ENCODE peak calls at places on chromosomes 7 and 10, in five cellular contexts. R is CD8-positive, alpha-beta T cell; Q is thoracic aorta; K is MM.1S; P is transverse colon. C is an unnamed sample.

GRCh38 chr7:48295572-48295971 is 124.3 kb downstream of the ABCA13 start:
- DNase-seq in R (no peak), Q (no peak), K (no peak), P (no peak), C (no peak)

GRCh38 chr7:79337722-79338121 is 115.7 kb downstream of the MAGI2 start:
- DNase-seq in R (no peak), Q (no peak), K (no peak), P (no peak), C (no peak)

GRCh38 chr7:370775-371118 is 80.8 kb downstream of the FOXL3 start:
- DNase-seq in R (no peak), Q (no peak), K (no peak), P (no peak), C (no peak)

GRCh38 chr10:34996843-34997242 is 93.3 kb downstream of the CUL2 start:
- DNase-seq in R (no peak), Q (no peak), K (no peak), P (peak; percentile 13), C (no peak)

GRCh38 chr7:13963925-13964324 is 25.5 kb downstream of the ETV1 start:
- DNase-seq in R (no peak), Q (no peak), K (no peak), P (no peak), C (no peak)

GRCh38 chr10:29039659-29040309 is 249.1 kb upstream of the LYZL1 start:
- DNase-seq in R (no peak), Q (no peak), K (no peak), P (no peak), C (no peak)

GRCh38 chr7:140696024-140696678 is 357 bp upstream of the NDUFB2 start:
- DNase-seq in R (peak; percentile 88), Q (peak; percentile 85), K (peak; percentile 96), P (peak; percentile 97), C (peak; percentile 91)

GRCh38 chr10:133130602-133131001 is 29.4 kb upstream of the KNDC1 start:
- DNase-seq in R (no peak), Q (no peak), K (no peak), P (no peak), C (no peak)

GRCh38 chr10:13721486-13721885 is 134.7 kb downstream of the PRPF18 start:
- DNase-seq in R (no peak), Q (no peak), K (no peak), P (no peak), C (no peak)

GRCh38 chr7:36549003-36549402 is 159.3 kb downstream of the ANLN start:
- DNase-seq in R (no peak), Q (no peak), K (no peak), P (no peak), C (no peak)

GRCh38 chr7:135335628-135336139 is 102.0 kb downstream of the STRA8 start:
- DNase-seq in R (no peak), Q (no peak), K (peak; percentile 53), P (peak; percentile 71), C (no peak)

GRCh38 chr7:136911362-136911761 is 42.9 kb downstream of the CHRM2 start:
- DNase-seq in R (no peak), Q (no peak), K (no peak), P (no peak), C (no peak)

GRCh38 chr7:24812313-24812945 is 55.2 kb upstream of the GSDME start:
- DNase-seq in R (no peak), Q (no peak), K (peak; percentile 51), P (peak; percentile 61), C (peak; percentile 32)

GRCh38 chr10:59181668-59182067 is 5.2 kb downstream of the PHYHIPL start:
- DNase-seq in R (no peak), Q (no peak), K (no peak), P (no peak), C (no peak)

GRCh38 chr7:36389371-36390198 is at the start of gene ANLN:
- DNase-seq in R (peak; percentile 67), Q (peak; percentile 74), K (peak; percentile 91), P (peak; percentile 95), C (peak; percentile 86)

GRCh38 chr10:113820507-113820906 is 33.4 kb downstream of the DCLRE1A start:
- DNase-seq in R (no peak), Q (no peak), K (no peak), P (no peak), C (no peak)

GRCh38 chr7:102153586-102153948 is 133.1 kb upstream of the SH2B2 start:
- DNase-seq in R (no peak), Q (no peak), K (no peak), P (no peak), C (no peak)

GRCh38 chr10:92697663-92698511 is 8.1 kb downstream of the HHEX start:
- DNase-seq in R (no peak), Q (no peak), K (no peak), P (no peak), C (no peak)

GRCh38 chr10:82691211-82691610 is 816.2 kb downstream of the NRG3 start:
- DNase-seq in R (no peak), Q (no peak), K (no peak), P (no peak), C (no peak)

GRCh38 chr10:80684217-80684616 is 146.5 kb downstream of the SH2D4B start:
- DNase-seq in R (no peak), Q (no peak), K (peak; percentile 21), P (no peak), C (no peak)

GRCh38 chr10:75672842-75673241 is 241.4 kb downstream of the LRMDA start:
- DNase-seq in R (no peak), Q (no peak), K (no peak), P (no peak), C (no peak)

DNA sequence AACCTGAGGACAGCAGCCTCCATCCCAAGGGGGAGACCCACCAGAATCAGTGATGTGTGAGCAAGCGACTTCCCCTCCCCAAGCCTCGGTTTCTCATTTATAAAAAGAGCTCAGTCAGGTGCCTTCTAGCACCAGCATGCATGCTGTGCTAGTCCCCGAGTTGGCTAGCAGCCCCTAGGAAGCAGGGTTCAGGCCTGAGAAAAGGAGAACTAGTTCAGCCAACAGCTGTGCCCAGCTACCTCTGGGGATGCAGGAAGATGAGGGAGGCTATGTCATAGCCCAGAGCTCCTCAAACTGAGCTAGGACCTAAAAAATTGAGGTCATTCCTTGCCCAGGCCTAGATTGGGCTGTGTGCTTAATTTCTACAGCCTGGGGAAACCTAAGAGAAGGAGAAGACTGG is 13.7 kb downstream of the DRGX start:
- DNase-seq in R (no peak), Q (no peak), K (no peak), P (no peak), C (no peak)
- H3K9me3 ChIP-seq in R (no peaks in the 10 kb centered on the region), Q (no peaks in the 10 kb centered on the region), K (no peaks in the 10 kb centered on the region), P (no peaks in the 10 kb centered on the region), C (no peaks in the 10 kb centered on the region)

GRCh38 chr7:41756783-41757182 is 53.9 kb upstream of the INHBA start:
- DNase-seq in R (no peak), Q (no peak), K (no peak), P (no peak), C (no peak)
- H3K9me3 ChIP-seq in R (no peaks in the 10 kb centered on the region), Q (peaks cover 12% of the 10 kb centered on the region), K (no peaks in the 10 kb centered on the region), P (peaks cover 5% of the 10 kb centered on the region), C (no peaks in the 10 kb centered on the region)

GRCh38 chr10:61159253-61159652 is 215.3 kb upstream of the RHOBTB1 start:
- DNase-seq in R (no peak), Q (no peak), K (no peak), P (no peak), C (no peak)

GRCh38 chr10:61157182-61157581 is 213.2 kb upstream of the RHOBTB1 start:
- DNase-seq in R (no peak), Q (no peak), K (no peak), P (no peak), C (no peak)

GRCh38 chr10:61153766-61154165 is 209.8 kb upstream of the RHOBTB1 start:
- DNase-seq in R (no peak), Q (no peak), K (no peak), P (no peak), C (no peak)
- H3K9me3 ChIP-seq in R (no peaks in the 10 kb centered on the region), Q (no peaks in the 10 kb centered on the region), K (no peaks in the 10 kb centered on the region), P (no peaks in the 10 kb centered on the region), C (no peaks in the 10 kb centered on the region)

GRCh38 chr7:4484545-4484944 is 197.6 kb upstream of the FOXK1 start:
- DNase-seq in R (no peak), Q (no peak), K (no peak), P (no peak), C (no peak)
- H3K9me3 ChIP-seq in R (peaks cover 3% of the 10 kb centered on the region), Q (peaks cover 4% of the 10 kb centered on the region), K (no peaks in the 10 kb centered on the region), P (no peaks in the 10 kb centered on the region), C (no peaks in the 10 kb centered on the region)

GRCh38 chr7:4134204-4134603 is 547.9 kb upstream of the FOXK1 start:
- DNase-seq in R (no peak), Q (no peak), K (no peak), P (no peak), C (no peak)
- H3K9me3 ChIP-seq in R (no peaks in the 10 kb centered on the region), Q (no peaks in the 10 kb centered on the region), K (no peaks in the 10 kb centered on the region), P (no peaks in the 10 kb centered on the region), C (no peaks in the 10 kb centered on the region)

DNA sequence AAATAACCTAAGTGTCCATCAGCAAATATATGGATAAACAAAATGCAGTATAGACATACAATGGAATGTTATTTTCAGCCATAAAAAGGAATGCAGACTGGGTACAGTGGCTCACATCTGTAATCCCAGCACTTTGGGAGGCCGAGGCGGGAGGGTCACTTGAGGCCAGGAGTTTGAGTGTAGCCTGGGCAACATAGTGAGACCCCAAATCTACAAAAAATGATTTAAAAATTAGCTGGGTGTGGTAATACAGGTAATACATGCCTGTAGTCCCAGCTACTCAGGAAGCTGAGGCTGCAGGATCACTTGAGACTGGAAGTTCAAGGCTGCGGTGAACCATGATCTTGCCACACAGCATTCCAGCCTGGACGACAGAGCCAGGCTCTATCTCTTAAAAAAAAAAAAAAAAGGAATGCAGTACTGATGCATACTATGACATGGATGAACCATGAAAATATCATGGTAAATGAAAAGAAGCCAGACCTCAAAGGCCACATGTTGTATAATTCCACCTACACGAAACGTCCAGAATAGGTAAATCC is 6.9 kb downstream of the MCMBP start:
- DNase-seq in R (no peak), Q (no peak), K (no peak), P (no peak), C (no peak)
- H3K9me3 ChIP-seq in R (peaks cover 6% of the 10 kb centered on the region), Q (no peaks in the 10 kb centered on the region), K (no peaks in the 10 kb centered on the region), P (peaks cover 4% of the 10 kb centered on the region), C (no peaks in the 10 kb centered on the region)

DNA sequence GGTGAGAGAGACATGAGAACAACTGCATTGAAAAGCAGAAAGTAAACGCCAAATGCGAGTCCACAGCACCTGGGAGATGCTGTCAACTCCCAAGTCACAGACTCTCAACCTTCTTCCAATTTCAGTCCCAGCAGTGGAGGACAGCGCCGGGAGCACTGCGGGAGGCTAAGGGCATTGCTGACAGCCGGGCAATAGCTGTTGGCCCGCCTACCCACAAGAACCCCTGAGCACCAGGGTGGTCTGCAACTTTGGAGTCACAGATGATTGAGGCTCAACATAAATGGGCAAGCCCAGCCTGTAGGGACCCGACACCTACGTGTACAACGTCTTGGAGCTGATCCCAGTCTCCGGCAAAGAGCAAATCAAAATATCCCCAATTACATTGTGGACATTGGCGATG is 262.9 kb downstream of the TCERG1L start:
- DNase-seq in R (no peak), Q (no peak), K (no peak), P (no peak), C (no peak)
- H3K9me3 ChIP-seq in R (no peaks in the 10 kb centered on the region), Q (no peaks in the 10 kb centered on the region), K (no peaks in the 10 kb centered on the region), P (no peaks in the 10 kb centered on the region), C (no peaks in the 10 kb centered on the region)

C was measured in T-helper 17 cell.